ENCODE peak calls at places on chromosomes 7 and 10, in four cellular contexts. K is NCI-H146; D is activated effector memory CD4-positive, alpha-beta T cell treated with anti-CD3 and anti-CD28 coated beads, Interleukin-2, amount 50 U/mL, for 16 hours; T is fibroblast of lung. X is an unnamed sample.

GRCh38 chr10:132145002-132145401 is 41.7 kb upstream of the DPYSL4 start:
- DNase-seq in K (no peak), D (no peak), T (no peak), X (no peak)

GRCh38 chr10:114603943-114604342 is 54.1 kb downstream of the ABLIM1 start:
- DNase-seq in K (no peak), D (no peak), T (peak; percentile 9), X (peak; percentile 37)

GRCh38 chr10:77638766-77639101 is 1.1 kb upstream of the KCNMA1 start:
- DNase-seq in K (peak; percentile 64), D (no peak), T (no peak), X (no peak)

GRCh38 chr10:16933799-16934198 is 116.6 kb upstream of the RSU1 start:
- DNase-seq in K (no peak), D (no peak), T (no peak), X (no peak)

GRCh38 chr7:94431620-94432295 is 37.1 kb downstream of the COL1A2 start:
- DNase-seq in K (no peak), D (no peak), T (peak; percentile 69), X (peak; percentile 35)

GRCh38 chr7:24862461-24862860 is 105.2 kb upstream of the GSDME start:
- DNase-seq in K (no peak), D (no peak), T (no peak), X (no peak)

GRCh38 chr7:29723599-29723998 is 82.7 kb upstream of the WIPF3 start:
- DNase-seq in K (no peak), D (no peak), T (peak; percentile 75), X (peak; percentile 69)

GRCh38 chr10:75342397-75342796 is 59.2 kb downstream of the ZNF503 start:
- DNase-seq in K (no peak), D (no peak), T (no peak), X (no peak)

GRCh38 chr10:1120761-1121160 is 64.6 kb downstream of the WDR37 start:
- DNase-seq in K (no peak), D (no peak), T (no peak), X (peak; percentile 16)

GRCh38 chr7:158543401-158543680 is 44.3 kb downstream of the PTPRN2 start:
- DNase-seq in K (no peak), D (no peak), T (no peak), X (no peak)

GRCh38 chr7:1151653-1152425 is 8.2 kb downstream of the ZFAND2A start:
- DNase-seq in K (no peak), D (peak; percentile 53), T (no peak), X (no peak)

GRCh38 chr7:52749880-52750279 is 285.6 kb upstream of the POM121L12 start:
- DNase-seq in K (no peak), D (no peak), T (no peak), X (no peak)

GRCh38 chr7:4769753-4770152 is 5.7 kb upstream of the AP5Z1 start:
- DNase-seq in K (peak; percentile 35), D (no peak), T (peak; percentile 17), X (peak; percentile 85)

GRCh38 chr10:86671985-86672710 is 3.8 kb downstream of the LDB3 start:
- DNase-seq in K (no peak), D (no peak), T (no peak), X (no peak)

GRCh38 chr10:109166935-109167334 is 756.4 kb downstream of the XPNPEP1 start:
- DNase-seq in K (no peak), D (no peak), T (no peak), X (no peak)

GRCh38 chr7:108503112-108504026 is 22.6 kb downstream of the PNPLA8 start:
- DNase-seq in K (no peak), D (no peak), T (peak; percentile 80), X (no peak)

GRCh38 chr10:106565546-106565945 is 599.0 kb downstream of the SORCS1 start:
- DNase-seq in K (no peak), D (no peak), T (peak; percentile 62), X (no peak)

GRCh38 chr7:100173806-100174495 is 3.2 kb downstream of the GPC2 start:
- DNase-seq in K (no peak), D (no peak), T (no peak), X (no peak)

GRCh38 chr7:74501298-74501697 is 47.6 kb downstream of the GTF2IRD1 start:
- DNase-seq in K (no peak), D (no peak), T (no peak), X (peak; percentile 62)

GRCh38 chr10:15478429-15478828 is 107.3 kb upstream of the FAM171A1 start:
- DNase-seq in K (no peak), D (no peak), T (no peak), X (no peak)

GRCh38 chr10:124375353-124375614 is 43.4 kb downstream of the OAT start:
- DNase-seq in K (peak; percentile 54), D (peak; percentile 49), T (no peak), X (no peak)

GRCh38 chr7:124029789-124030188 is 3.1 kb downstream of the TMEM229A start:
- DNase-seq in K (no peak), D (no peak), T (no peak), X (no peak)

GRCh38 chr7:12729112-12729511 is 41.7 kb downstream of the ARL4A start:
- DNase-seq in K (peak; percentile 93), D (no peak), T (peak; percentile 57), X (peak; percentile 82)

GRCh38 chr7:1611708-1612241 is 41.9 kb upstream of the PSMG3 start:
- DNase-seq in K (no peak), D (no peak), T (peak; percentile 92), X (peak; percentile 92)

GRCh38 chr10:662686-663465 is 26.6 kb downstream of the DIP2C start:
- DNase-seq in K (peak; percentile 19), D (no peak), T (no peak), X (no peak)

GRCh38 chr7:99562114-99562784 is 3.8 kb downstream of the ZNF655 start:
- DNase-seq in K (no peak), D (no peak), T (no peak), X (no peak)

GRCh38 chr7:662576-662975 is 63.9 kb upstream of the DNAAF5 start:
- DNase-seq in K (no peak), D (no peak), T (no peak), X (no peak)